ENCODE peak calls at places on chromosomes 6 and 20, in six cellular contexts. M is T-helper 2 cell; L is stimulated activated CD4-positive, alpha-beta T cell treated with anti-CD3 and anti-CD28 coated beads, Interleukin-15, amount 100 ng/mL, for 1 hour; O is NT2/D1; D is RCC 7860; C is hippocampal formation. Q is an unnamed sample.

GRCh38 chr6:41199427-41200246 is 1.3 kb downstream of the TREML2 start:
- DNase-seq in O (no peak), C (no peak), D (no peak), L (no peak), M (no peak), Q (no peak)

GRCh38 chr6:135129139-135129867 is 51.8 kb upstream of the MYB start:
- DNase-seq in O (no peak), L (no peak), C (no peak), M (no peak), D (no peak), Q (no peak)

GRCh38 chr6:133594551-133594950 is 294.4 kb upstream of the TCF21 start:
- DNase-seq in C (no peak), M (no peak), O (no peak), L (no peak), D (no peak), Q (no peak)

GRCh38 chr6:33289784-33290315 is 449 bp downstream of the PFDN6 start:
- DNase-seq in D (no peak), M (no peak), L (no peak), O (no peak), C (no peak), Q (no peak)

GRCh38 chr20:14336667-14337066 is 745 bp downstream of the FLRT3 start:
- DNase-seq in M (no peak), O (no peak), C (no peak), L (no peak), D (no peak), Q (no peak)

GRCh38 chr6:157203312-157203744 is 120.0 kb downstream of the TMEM242 start:
- DNase-seq in O (no peak), D (no peak), L (no peak), M (no peak), C (no peak), Q (no peak)

GRCh38 chr20:33316343-33316742 is 33.3 kb downstream of the BPIFB1 start:
- DNase-seq in O (no peak), L (no peak), C (no peak), D (no peak), M (no peak), Q (no peak)

GRCh38 chr6:98529364-98529763 is 305.0 kb upstream of the POU3F2 start:
- DNase-seq in L (no peak), O (no peak), M (no peak), D (no peak), C (peak), Q (no peak)

GRCh38 chr6:158769696-158770446 is 49.3 kb downstream of the EZR start:
- DNase-seq in D (no peak), O (no peak), C (peak), L (no peak), M (no peak), Q (no peak)

GRCh38 chr6:81981812-81982211 is 229.3 kb upstream of the TENT5A start:
- DNase-seq in M (no peak), D (peak), C (no peak), O (no peak), L (no peak), Q (no peak)

GRCh38 chr6:111585969-111586315 is 19.7 kb downstream of the TRAF3IP2 start:
- DNase-seq in L (no peak), O (no peak), D (no peak), M (no peak), C (no peak), Q (no peak)

GRCh38 chr20:17594443-17594842 is 24.6 kb downstream of the DSTN start:
- DNase-seq in M (no peak), D (no peak), O (no peak), L (no peak), C (no peak), Q (no peak)

GRCh38 chr6:168713839-168714238 is 272.9 kb downstream of the SMOC2 start:
- DNase-seq in C (no peak), M (no peak), D (no peak), O (no peak), L (no peak), Q (no peak)

Q was measured in activated T-helper 9 cell treated with anti-CD3 and anti-CD28 coated beads, Interleukin-2, amount 50 U/mL, for 16 hours.